ENCODE peak calls at places on chromosomes 13 and 19, in five cellular contexts. G, N, D, E and I are unnamed samples.
A peak's percentile ranks its signal among the peaks of the same experiment; 100 is the strongest.

GRCh38 chr13:32905063-32905863 is 111.0 kb upstream of the KL start:
- DNase-seq in G (no peak), E (peak; percentile 7), D (no peak), N (no peak), I (no peak)

GRCh38 chr19:35347171-35347929 is at the start of gene FFAR1:
- DNase-seq in E (peak; percentile 50), G (no peak), D (peak; percentile 13), N (peak; percentile 22), I (no peak)

GRCh38 chr13:26513931-26514330 is 43.6 kb upstream of the WASF3 start:
- DNase-seq in D (no peak), G (no peak), N (no peak), E (no peak), I (peak; percentile 56)

GRCh38 chr19:34120846-34121639 is 51.3 kb upstream of the LSM14A start:
- DNase-seq in D (peak; percentile 84), G (no peak), N (no peak), E (peak; percentile 56), I (peak; percentile 18)

GRCh38 chr19:7751157-7751783 is 3.9 kb upstream of the CD209 start:
- DNase-seq in N (no peak), G (no peak), E (no peak), D (no peak), I (no peak)

GRCh38 chr19:41599175-41599966 is 23.4 kb downstream of the CEACAM21 start:
- DNase-seq in D (peak; percentile 71), N (no peak), E (no peak), G (no peak), I (no peak)

GRCh38 chr19:335072-335471 is 9.5 kb downstream of the MIER2 start:
- DNase-seq in N (no peak), E (no peak), D (no peak), G (no peak), I (no peak)

GRCh38 chr13:94462670-94463069 is 16.8 kb downstream of the DCT start:
- DNase-seq in G (no peak), D (no peak), N (no peak), E (no peak), I (no peak)

GRCh38 chr13:24148414-24149305 is 11.9 kb upstream of the SPATA13 start:
- DNase-seq in G (peak; percentile 84), N (no peak), D (peak; percentile 89), E (no peak), I (no peak)

GRCh38 chr13:51518847-51519246 is 65.4 kb upstream of the WDFY2 start:
- DNase-seq in D (no peak), G (no peak), N (no peak), E (no peak), I (no peak)

GRCh38 chr19:8251025-8251472 is 41.9 kb downstream of the CERS4 start:
- DNase-seq in N (no peak), G (peak; percentile 97), E (no peak), D (no peak), I (no peak)

GRCh38 chr13:33318744-33319143 is 33.2 kb upstream of the STARD13 start:
- DNase-seq in D (no peak), N (no peak), E (no peak), G (no peak), I (no peak)

GRCh38 chr19:794989-795658 is 2.1 kb upstream of the PTBP1 start:
- DNase-seq in N (no peak), G (no peak), D (peak; percentile 56), E (no peak), I (no peak)

GRCh38 chr19:1113278-1113985 is 9.6 kb downstream of the GPX4 start:
- DNase-seq in N (no peak), G (peak; percentile 91), D (peak; percentile 99), E (peak; percentile 84), I (peak; percentile 98)

GRCh38 chr19:28358604-28359003 is 854.3 kb downstream of the UQCRFS1 start:
- DNase-seq in E (no peak), G (no peak), D (no peak), N (no peak), I (no peak)

GRCh38 chr13:44223785-44224432 is 149.7 kb upstream of the SERP2 start:
- DNase-seq in E (no peak), G (no peak), D (no peak), N (no peak), I (no peak)

GRCh38 chr19:7763696-7764095 is 653 bp downstream of the CLEC4M start:
- DNase-seq in D (no peak), G (no peak), E (no peak), N (no peak), I (no peak)

GRCh38 chr13:34926513-34926912 is 15.6 kb upstream of the NBEA start:
- DNase-seq in E (peak; percentile 18), D (no peak), N (no peak), G (no peak), I (no peak)

GRCh38 chr13:77022341-77022740 is 4.6 kb downstream of the FBXL3 start:
- DNase-seq in E (no peak), N (no peak), G (no peak), D (no peak), I (no peak)

GRCh38 chr19:28505134-28505533 is 707.8 kb downstream of the UQCRFS1 start:
- DNase-seq in E (no peak), G (no peak), D (no peak), N (no peak), I (no peak)

GRCh38 chr19:41930926-41931592 is 2.8 kb upstream of the ERFL start:
- DNase-seq in N (no peak), E (no peak), G (no peak), D (peak; percentile 87), I (peak; percentile 64)

GRCh38 chr19:27733551-27734266 is 1479.2 kb downstream of the UQCRFS1 start:
- DNase-seq in E (no peak), N (no peak), D (no peak), G (peak; percentile 5), I (no peak)

GRCh38 chr19:4567584-4568071 is 8.1 kb upstream of the SEMA6B start:
- DNase-seq in N (no peak), E (peak; percentile 66), G (no peak), D (peak; percentile 98), I (peak; percentile 87)

GRCh38 chr13:37878496-37878895 is 8.9 kb upstream of the TRPC4 start:
- DNase-seq in E (no peak), D (no peak), N (no peak), G (no peak), I (no peak)

GRCh38 chr13:34151885-34152284 is 333.9 kb downstream of the RFC3 start:
- DNase-seq in E (no peak), D (no peak), N (no peak), G (no peak), I (no peak)

GRCh38 chr13:112773601-112774447 is 84.0 kb downstream of the ATP11A start:
- DNase-seq in N (no peak), D (no peak), G (no peak), E (no peak), I (no peak)

GRCh38 chr19:31334849-31335624 is 14.2 kb downstream of the TSHZ3 start:
- DNase-seq in E (no peak), D (no peak), N (no peak), G (no peak), I (no peak)

GRCh38 chr19:3492131-3492839 is 8.2 kb downstream of the DOHH start:
- DNase-seq in N (no peak), D (peak; percentile 61), E (no peak), G (no peak), I (no peak)

GRCh38 chr13:72186730-72187422 is 319.9 kb upstream of the DACH1 start:
- DNase-seq in D (no peak), G (peak; percentile 46), E (no peak), N (no peak), I (no peak)

GRCh38 chr13:19845758-19846157 is 17.7 kb downstream of the ZMYM5 start:
- DNase-seq in G (no peak), E (no peak), N (no peak), D (no peak), I (no peak)

GRCh38 chr13:32811297-32811800 is 204.9 kb upstream of the KL start:
- DNase-seq in D (no peak), G (no peak), N (no peak), E (no peak), I (no peak)

GRCh38 chr19:47661161-47661560 is 52.1 kb upstream of the EHD2 start:
- DNase-seq in G (no peak), D (no peak), E (no peak), N (no peak), I (no peak)

GRCh38 chr19:32879741-32880140 is 10.2 kb upstream of the SLC7A9 start:
- DNase-seq in N (no peak), G (no peak), D (no peak), E (no peak), I (no peak)

GRCh38 chr13:40982772-40983171 is 36.3 kb downstream of the ELF1 start:
- DNase-seq in N (no peak), E (peak; percentile 56), D (no peak), G (no peak), I (no peak)

GRCh38 chr19:55866521-55866920 is 30.2 kb downstream of the NLRP4 start:
- DNase-seq in N (no peak), G (no peak), D (no peak), E (no peak), I (no peak)
- H3K9me3 ChIP-seq in N (no peaks in the 10 kb centered on the region), G (peaks cover 4% of the 10 kb centered on the region), D (peaks cover 85% of the 10 kb centered on the region), E (no peaks in the 10 kb centered on the region), I (peaks cover 3% of the 10 kb centered on the region)

GRCh38 chr19:51301266-51301665 is 10.2 kb upstream of the IGLON5 start:
- DNase-seq in D (no peak), N (no peak), E (no peak), G (no peak), I (no peak)
- H3K4me3 ChIP-seq in D (no peak overlapping the region), N (no peak overlapping the region), E (no peak overlapping the region), G (no peak overlapping the region), I (no peak overlapping the region)

DNA sequence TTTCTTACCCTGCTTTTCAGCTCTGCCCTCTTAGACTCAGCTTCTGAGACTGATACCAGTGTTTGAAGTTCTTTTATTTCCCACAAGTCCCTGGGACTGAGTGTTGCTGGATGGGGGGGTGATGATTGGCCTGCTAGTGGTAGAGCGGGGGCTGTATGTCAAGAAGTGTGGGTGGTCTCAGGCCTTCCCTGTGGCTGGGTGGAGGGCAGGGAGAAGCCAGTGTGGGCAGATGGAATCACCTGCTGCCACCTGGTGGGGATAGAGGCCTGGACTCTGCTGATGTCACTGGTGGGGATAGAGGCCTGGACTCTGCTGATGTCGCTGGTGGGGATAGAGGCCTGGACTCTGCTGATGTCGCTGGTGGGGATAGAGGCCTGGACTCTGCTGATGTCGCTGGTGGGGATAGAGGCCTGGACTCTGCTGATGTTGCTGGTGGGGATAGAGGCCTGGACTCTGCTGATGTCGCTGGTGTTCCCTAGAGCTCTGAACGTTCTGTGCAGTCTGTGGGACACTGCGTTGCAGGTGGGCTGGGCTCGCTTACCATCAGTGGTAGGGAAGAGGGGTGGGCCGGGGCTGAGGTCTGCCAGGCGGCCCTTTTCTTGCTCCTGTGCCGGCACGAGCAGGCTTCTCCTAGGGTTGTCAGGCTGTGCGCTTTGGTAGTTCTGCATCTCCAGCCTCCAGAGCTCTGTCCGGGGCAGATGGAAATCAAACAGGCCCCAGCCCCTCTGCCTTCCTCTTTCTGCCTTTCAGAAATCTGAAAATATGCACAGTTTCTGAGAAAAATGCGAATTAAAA is 101.3 kb downstream of the ARHGEF7 start:
- DNase-seq in N (no peak), D (peak; percentile 83), G (no peak), E (peak; percentile 65), I (peak; percentile 73)
- TF ChIP-seq CTCF in N (no peak), D (peak; percentile 69), G (peak; percentile 33), E (peak; percentile 67), I (peak; percentile 89)

DNA sequence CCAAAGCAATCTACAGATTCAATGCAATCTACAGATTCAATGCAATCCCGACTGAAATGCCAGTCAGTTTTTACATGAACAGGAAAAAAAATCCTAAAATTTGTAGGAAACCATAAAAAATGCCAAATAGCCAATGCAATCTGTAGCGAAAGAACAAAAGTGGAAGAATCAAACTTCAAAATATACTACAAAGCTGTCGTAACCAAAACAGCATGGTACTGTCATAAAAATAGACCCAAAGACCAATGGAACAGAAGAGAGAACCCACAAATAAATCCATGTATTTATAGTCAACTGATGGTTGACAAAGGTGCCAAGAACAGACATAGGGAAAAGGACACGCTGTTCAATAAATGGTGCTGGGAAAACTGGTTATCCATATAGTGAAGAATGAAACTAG is 17.7 kb downstream of the ZNF829 start:
- DNase-seq in N (no peak), D (no peak), E (no peak), G (no peak), I (no peak)
- H3K9me3 ChIP-seq in N (peaks cover 73% of the 10 kb centered on the region), D (peaks cover 89% of the 10 kb centered on the region), E (peaks cover 68% of the 10 kb centered on the region), G (peaks cover 100% of the 10 kb centered on the region), I (peaks cover 21% of the 10 kb centered on the region)